ENCODE peak calls at places on chromosomes 1 and 21, in four cellular contexts. B is glutamatergic neuron, T is transverse colon, U is OCI-LY7. D is an unnamed sample.

GRCh38 chr1:204266504-204267034 is 52.8 kb upstream of the GOLT1A start:
- DNase-seq in B (no peak), T (peak; percentile 64), U (no peak), D (no peak)

GRCh38 chr21:26519142-26519541 is 53.9 kb downstream of the CYYR1 start:
- DNase-seq in B (no peak), T (no peak), U (no peak), D (no peak)

GRCh38 chr21:44265734-44266270 is 4.1 kb upstream of the DNMT3L start:
- DNase-seq in B (peak; percentile 3), T (no peak), U (no peak), D (no peak)

GRCh38 chr1:168008595-168008994 is 71.7 kb upstream of the MPC2 start:
- DNase-seq in B (no peak), T (no peak), U (no peak), D (no peak)

GRCh38 chr1:223226271-223226670 is 83.2 kb upstream of the TLR5 start:
- DNase-seq in B (no peak), T (no peak), U (no peak), D (no peak)

GRCh38 chr1:1943834-1944570 is 24.9 kb upstream of the TMEM52 start:
- DNase-seq in B (peak; percentile 84), T (peak; percentile 54), U (peak; percentile 46), D (peak; percentile 78)

GRCh38 chr1:215344534-215344933 is 222.6 kb upstream of the KCTD3 start:
- DNase-seq in B (no peak), T (no peak), U (no peak), D (no peak)

GRCh38 chr1:112589766-112590165 is 29.2 kb downstream of the ST7L start:
- DNase-seq in B (no peak), T (no peak), U (no peak), D (no peak)

GRCh38 chr1:183210678-183211077 is 24.6 kb downstream of the LAMC2 start:
- DNase-seq in B (no peak), T (no peak), U (no peak), D (no peak)

GRCh38 chr1:50978144-50978851 is 8.3 kb downstream of the CDKN2C start:
- DNase-seq in B (peak; percentile 72), T (peak; percentile 70), U (peak; percentile 69), D (peak; percentile 72)

GRCh38 chr1:54309631-54310366 is 96.4 kb downstream of the SSBP3 start:
- DNase-seq in B (no peak), T (no peak), U (no peak), D (no peak)

GRCh38 chr1:171985639-171986038 is 144.3 kb downstream of the DNM3 start:
- DNase-seq in B (peak; percentile 15), T (no peak), U (peak; percentile 3), D (no peak)

GRCh38 chr1:185444651-185445050 is 127.6 kb upstream of the IVNS1ABP start:
- DNase-seq in B (no peak), T (no peak), U (no peak), D (no peak)

DNA sequence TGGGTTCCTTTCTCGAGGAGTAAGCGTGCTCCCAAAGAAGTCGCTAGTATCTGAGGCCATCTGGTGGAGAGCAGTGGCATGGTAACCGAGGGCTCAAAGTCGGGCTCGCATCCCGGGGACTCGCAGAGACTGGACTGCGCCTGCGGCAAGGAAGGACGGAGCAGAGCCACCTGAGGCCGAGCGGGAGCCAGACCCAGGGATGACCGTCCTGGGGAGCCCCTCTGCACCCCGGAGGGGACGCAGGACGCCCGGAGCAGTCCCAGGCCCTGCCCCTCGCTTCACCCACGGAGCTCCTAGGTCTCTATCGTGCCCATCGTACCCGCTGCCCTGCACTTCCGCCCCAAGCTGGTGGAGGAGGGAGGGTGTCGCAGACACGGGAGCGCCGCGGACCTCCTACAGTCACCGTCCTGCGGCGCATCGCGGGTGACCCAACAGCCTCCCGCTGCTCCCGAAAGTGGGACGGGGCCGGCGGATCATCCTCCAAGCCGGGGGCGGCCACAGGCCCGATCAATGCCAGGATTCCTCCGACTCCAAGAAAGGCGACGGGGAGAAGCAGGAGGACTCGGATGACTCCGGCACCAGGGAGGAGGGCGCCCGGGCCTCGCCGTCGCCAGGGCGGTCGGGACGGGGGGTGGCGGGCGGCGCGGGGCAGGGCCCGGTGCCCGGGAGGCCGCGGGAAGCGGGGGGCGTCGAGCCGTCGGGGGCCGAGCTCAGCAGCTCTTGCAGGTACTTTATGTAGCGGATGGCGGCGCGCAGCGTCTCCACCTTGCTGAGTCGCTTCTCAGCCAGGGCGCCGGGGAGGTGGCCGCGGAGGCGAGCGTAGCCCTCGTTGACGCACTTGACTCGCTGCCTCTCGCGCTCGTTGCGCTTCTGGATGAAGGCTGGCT is 2.3 kb upstream of the CACNA1S start:
- DNase-seq in B (peak; percentile 93), T (peak; percentile 89), U (peak; percentile 55), D (peak; percentile 93)
- TF ChIP-seq CTCF in B (peak; percentile 78), T (peak; percentile 80), U (peak; percentile 73), D (peak; percentile 78)

GRCh38 chr1:227542153-227543120 is 20.9 kb upstream of the ZNF678 start:
- DNase-seq in B (peak; percentile 93), T (peak; percentile 90), U (peak; percentile 81), D (peak; percentile 94)
- TF ChIP-seq CTCF in B (peak; percentile 100), T (peak; percentile 95), U (peak; percentile 76), D (peak; percentile 92)

DNA sequence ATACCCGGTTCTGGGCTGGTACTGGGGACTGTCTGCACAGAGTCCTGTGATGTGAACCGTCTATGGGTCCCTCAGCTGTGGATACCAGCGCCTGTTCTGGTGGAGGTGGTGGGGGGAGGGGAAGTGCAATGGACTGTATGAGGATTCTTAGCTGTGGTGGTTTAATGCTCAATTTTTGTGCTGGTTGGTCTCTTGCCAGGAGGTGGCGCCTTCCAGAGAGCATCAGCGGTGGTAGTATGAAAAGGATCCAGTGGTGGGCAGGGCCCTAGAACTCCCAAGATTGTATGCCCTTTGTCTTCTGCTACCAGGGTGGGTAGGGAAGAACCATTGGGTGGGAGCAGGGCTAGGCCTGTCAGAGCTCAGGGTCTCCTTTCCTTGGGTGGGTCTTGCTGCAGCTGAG is 89.4 kb upstream of the B3GALT2 start:
- DNase-seq in B (no peak), T (no peak), U (no peak), D (no peak)
- TF ChIP-seq CTCF in B (no peak), T (no peak), U (peak; percentile 37), D (no peak)

GRCh38 chr1:33181038-33181861 is 593 bp downstream of the TRIM62 start:
- DNase-seq in B (peak; percentile 77), T (peak; percentile 57), U (no peak), D (peak; percentile 62)
- TF ChIP-seq CTCF in B (peak; percentile 23), T (no peak), U (no peak), D (no peak)

GRCh38 chr21:14284439-14284838 is 68.5 kb downstream of the RBM11 start:
- DNase-seq in B (no peak), T (no peak), U (no peak), D (no peak)
- TF ChIP-seq CTCF in B (peak; percentile 13), T (no peak), U (no peak), D (no peak)

DNA sequence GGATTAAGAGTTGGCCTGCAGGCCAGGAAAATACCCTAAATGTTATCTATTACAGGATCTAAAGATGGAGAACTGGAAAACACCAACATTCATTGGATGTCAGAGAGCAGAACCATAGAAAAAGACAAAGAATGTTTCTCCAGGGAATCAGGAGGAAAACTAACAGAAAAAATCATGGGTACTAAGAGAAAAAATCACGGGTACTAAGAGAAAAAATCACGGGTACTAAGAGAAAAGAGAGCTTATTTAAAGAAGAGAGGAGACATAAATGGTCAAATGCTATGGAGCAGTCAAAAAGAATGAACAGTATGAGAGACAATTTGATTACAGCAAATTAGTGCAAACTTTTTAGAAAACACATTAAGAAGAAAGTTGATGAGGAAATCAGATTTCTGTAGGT is 73.8 kb upstream of the SERBP1 start:
- DNase-seq in B (no peak), T (no peak), U (no peak), D (no peak)
- TF ChIP-seq CTCF in B (no peak), T (no peak), U (no peak), D (no peak)

GRCh38 chr21:32712043-32712442 is 15.8 kb downstream of the SYNJ1 start:
- DNase-seq in B (no peak), T (peak; percentile 20), U (peak; percentile 73), D (peak; percentile 65)

GRCh38 chr21:32712641-32713040 is 15.2 kb downstream of the SYNJ1 start:
- DNase-seq in B (no peak), T (no peak), U (no peak), D (no peak)

GRCh38 chr21:32716486-32716885 is 11.3 kb downstream of the SYNJ1 start:
- DNase-seq in B (no peak), T (no peak), U (no peak), D (no peak)

GRCh38 chr21:32710987-32711386 is 16.8 kb downstream of the SYNJ1 start:
- DNase-seq in B (no peak), T (no peak), U (no peak), D (no peak)

GRCh38 chr21:32713726-32714125 is 14.1 kb downstream of the SYNJ1 start:
- DNase-seq in B (no peak), T (no peak), U (no peak), D (no peak)
- TF ChIP-seq CTCF in B (no peak), T (no peak), U (no peak), D (no peak)

DNA sequence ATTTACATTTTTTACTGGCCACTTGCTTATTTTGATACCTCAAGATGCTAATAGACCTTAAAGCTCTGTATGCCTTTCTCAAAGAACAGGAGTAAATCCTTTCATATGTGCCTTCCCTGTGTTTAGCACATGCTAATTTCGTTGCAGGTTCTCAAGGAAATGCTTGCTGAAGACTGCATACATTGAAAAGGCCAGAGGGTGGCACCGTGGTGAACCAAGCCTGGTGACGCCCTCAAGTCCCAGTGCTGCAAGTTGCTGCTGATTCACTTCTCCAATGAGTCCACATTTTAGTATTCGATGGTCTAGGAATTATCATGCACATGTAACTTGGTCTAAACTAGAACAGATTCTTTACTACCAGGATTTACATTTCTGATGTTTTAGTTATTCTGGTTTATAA is 94.1 kb downstream of the CLDN17 start:
- DNase-seq in B (peak; percentile 42), T (peak; percentile 46), U (no peak), D (no peak)
- TF ChIP-seq CTCF in B (no peak), T (peak; percentile 34), U (peak; percentile 12), D (no peak)

DNA sequence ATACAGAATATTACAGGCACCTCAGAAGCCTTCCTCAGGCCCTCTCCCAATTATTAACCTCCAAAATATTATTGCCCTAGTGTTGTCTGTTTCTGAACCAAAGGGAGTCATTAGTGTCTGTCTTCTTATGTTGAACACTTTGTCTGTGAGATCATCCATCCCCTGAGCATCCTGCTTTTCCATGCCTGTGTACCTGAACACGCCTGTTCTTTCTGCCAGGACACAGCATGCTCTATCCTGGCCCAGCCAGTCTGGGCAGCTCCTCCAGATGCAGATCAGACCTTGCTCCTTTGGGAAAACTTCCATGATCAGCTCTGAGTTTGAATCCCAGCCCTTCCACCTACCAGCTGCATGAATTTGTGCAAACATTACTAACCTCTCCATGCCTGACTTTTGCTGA is 11.0 kb upstream of the CDC42 start:
- DNase-seq in B (no peak), T (no peak), U (no peak), D (no peak)
- TF ChIP-seq CTCF in B (no peak), T (no peak), U (no peak), D (no peak)